ENCODE peak calls at places on chromosomes 11 and 22, in four cellular contexts. M is NCI-H1417, A is LoVo, P is COR-L47. N is an unnamed sample.

GRCh38 chr22:32218470-32218869 is 13.6 kb upstream of the RFPL2 start:
- DNase-seq in M (no peak), A (no peak), P (no peak), N (no peak)

GRCh38 chr11:9566561-9567063 is 6.9 kb upstream of the WEE1 start:
- DNase-seq in M (no peak), A (no peak), P (no peak), N (no peak)

GRCh38 chr11:93648168-93648567 is 13.3 kb upstream of the CEP295 start:
- DNase-seq in M (peak), A (no peak), P (peak), N (peak)

GRCh38 chr11:62880803-62881578 is at the start of gene SLC3A2:
- DNase-seq in M (peak), A (peak), P (peak), N (peak)

GRCh38 chr11:135027461-135027860 is 615.4 kb upstream of the B3GAT1 start:
- DNase-seq in M (no peak), A (peak), P (no peak), N (no peak)

GRCh38 chr11:113389288-113389687 is 1.7 kb downstream of the ANKK1 start:
- DNase-seq in M (no peak), A (no peak), P (no peak), N (no peak)

GRCh38 chr11:59545179-59546020 is 34.1 kb downstream of the OR4D9 start:
- DNase-seq in M (no peak), A (peak), P (no peak), N (no peak)

GRCh38 chr11:87662287-87662686 is 513.0 kb downstream of the RAB38 start:
- DNase-seq in M (no peak), A (no peak), P (no peak), N (no peak)

GRCh38 chr22:27663812-27664211 is 137.7 kb downstream of the MN1 start:
- DNase-seq in M (no peak), A (no peak), P (no peak), N (no peak)

GRCh38 chr11:119489087-119489486 is 66.1 kb upstream of the THY1 start:
- DNase-seq in M (no peak), A (no peak), P (no peak), N (no peak)

GRCh38 chr11:20397281-20397680 is 9.8 kb downstream of the PRMT3 start:
- DNase-seq in M (peak), A (peak), P (peak), N (no peak)

GRCh38 chr11:111586305-111586915 is 15.8 kb upstream of the SIK2 start:
- DNase-seq in M (peak), A (peak), P (peak), N (peak)

GRCh38 chr11:90134420-90135003 is at the start of gene NAALAD2:
- DNase-seq in M (no peak), A (no peak), P (no peak), N (peak)

GRCh38 chr11:68040121-68040956 is 1.5 kb downstream of the TCIRG1 start:
- DNase-seq in M (peak), A (no peak), P (no peak), N (no peak)

GRCh38 chr22:45511847-45512261 is 9.2 kb downstream of the FBLN1 start:
- DNase-seq in M (no peak), A (no peak), P (no peak), N (no peak)

GRCh38 chr11:1232328-1233321 is 9.8 kb downstream of the MUC5B start:
- DNase-seq in M (peak), A (no peak), P (peak), N (no peak)

GRCh38 chr11:12642040-12642439 is 32.2 kb upstream of the TEAD1 start:
- DNase-seq in M (no peak), A (no peak), P (no peak), N (no peak)

GRCh38 chr11:126355926-126356897 is 726 bp downstream of the ST3GAL4 start:
- DNase-seq in M (peak), A (no peak), P (no peak), N (no peak)

GRCh38 chr11:93249437-93250210 is 51.8 kb upstream of the SLC36A4 start:
- DNase-seq in M (peak), A (no peak), P (no peak), N (peak)

GRCh38 chr22:24498826-24499225 is 3.7 kb downstream of the UPB1 start:
- DNase-seq in M (no peak), A (no peak), P (no peak), N (no peak)

GRCh38 chr22:36755316-36755715 is 20.6 kb downstream of the IFT27 start:
- DNase-seq in M (no peak), A (no peak), P (no peak), N (no peak)

GRCh38 chr11:95325777-95326258 is 94.8 kb upstream of the SESN3 start:
- DNase-seq in M (no peak), A (no peak), P (no peak), N (no peak)

GRCh38 chr22:39176067-39176621 is 23.7 kb upstream of the CBX7 start:
- DNase-seq in M (no peak), A (peak), P (no peak), N (no peak)

GRCh38 chr11:47592276-47592675 is 1.9 kb downstream of the C1QTNF4 start:
- DNase-seq in M (no peak), A (no peak), P (no peak), N (no peak)

GRCh38 chr11:79174045-79175008 is 266.5 kb downstream of the TENM4 start:
- DNase-seq in M (no peak), A (no peak), P (no peak), N (no peak)

GRCh38 chr11:23991140-23991539 is 505.7 kb upstream of the LUZP2 start:
- DNase-seq in M (no peak), A (no peak), P (no peak), N (no peak)

GRCh38 chr11:8263769-8264410 is at the start of gene LMO1:
- DNase-seq in M (peak), A (peak), P (peak), N (peak)

GRCh38 chr11:15770798-15771414 is 585.4 kb downstream of the SOX6 start:
- DNase-seq in M (peak), A (peak), P (peak), N (peak)

GRCh38 chr11:31764766-31765165 is 46.4 kb downstream of the PAX6 start:
- DNase-seq in M (peak), A (no peak), P (peak), N (no peak)

GRCh38 chr22:46681010-46681409 is 57.0 kb downstream of the CERK start:
- DNase-seq in M (no peak), A (no peak), P (no peak), N (no peak)

GRCh38 chr22:44357962-44358553 is 45.3 kb upstream of the SHISAL1 start:
- DNase-seq in M (peak), A (no peak), P (no peak), N (peak)

GRCh38 chr11:36405585-36406367 is 104.3 kb downstream of the TRAF6 start:
- DNase-seq in M (no peak), A (no peak), P (no peak), N (no peak)

N was measured in NCI-H774.